ENCODE peak calls at places on chromosomes 1 and 21, in five cellular contexts. One of them, this sample, is unnamed.

GRCh38 chr1:171152533-171152932 is 32.6 kb upstream of the FMO2 start:
- DNase-seq in esophagus squamous epithelium: no peak
- DNase-seq in HT-29: no peak
- DNase-seq in iris pigment epithelial cell: no peak
- DNase-seq in stimulated activated CD8-positive, alpha-beta memory T cell treated with anti-CD3 and anti-CD28 coated beads, Interleukin-4, amount 100 ng/mL, for 1 hour: no peak
- DNase-seq in this sample: no peak

GRCh38 chr1:9249534-9250335 is 15.2 kb downstream of the H6PD start:
- DNase-seq in esophagus squamous epithelium: no peak
- DNase-seq in HT-29: no peak
- DNase-seq in iris pigment epithelial cell: peak; percentile 59
- DNase-seq in stimulated activated CD8-positive, alpha-beta memory T cell treated with anti-CD3 and anti-CD28 coated beads, Interleukin-4, amount 100 ng/mL, for 1 hour: no peak
- DNase-seq in this sample: no peak

GRCh38 chr1:89670168-89670567 is 37.2 kb downstream of the LRRC8C start:
- DNase-seq in esophagus squamous epithelium: no peak
- DNase-seq in HT-29: no peak
- DNase-seq in iris pigment epithelial cell: peak; percentile 78
- DNase-seq in stimulated activated CD8-positive, alpha-beta memory T cell treated with anti-CD3 and anti-CD28 coated beads, Interleukin-4, amount 100 ng/mL, for 1 hour: no peak
- DNase-seq in this sample: no peak

GRCh38 chr21:44337941-44338895 is 972 bp downstream of the CFAP410 start:
- DNase-seq in esophagus squamous epithelium: no peak
- DNase-seq in HT-29: peak; percentile 64
- DNase-seq in iris pigment epithelial cell: peak; percentile 45
- DNase-seq in stimulated activated CD8-positive, alpha-beta memory T cell treated with anti-CD3 and anti-CD28 coated beads, Interleukin-4, amount 100 ng/mL, for 1 hour: no peak
- DNase-seq in this sample: no peak

GRCh38 chr1:244881552-244882280 is 17.4 kb upstream of the HNRNPU start:
- DNase-seq in esophagus squamous epithelium: no peak
- DNase-seq in HT-29: no peak
- DNase-seq in iris pigment epithelial cell: no peak
- DNase-seq in stimulated activated CD8-positive, alpha-beta memory T cell treated with anti-CD3 and anti-CD28 coated beads, Interleukin-4, amount 100 ng/mL, for 1 hour: no peak
- DNase-seq in this sample: no peak

GRCh38 chr1:963746-964525 is 2.3 kb upstream of the PLEKHN1 start:
- DNase-seq in esophagus squamous epithelium: no peak
- DNase-seq in HT-29: no peak
- DNase-seq in iris pigment epithelial cell: no peak
- DNase-seq in stimulated activated CD8-positive, alpha-beta memory T cell treated with anti-CD3 and anti-CD28 coated beads, Interleukin-4, amount 100 ng/mL, for 1 hour: no peak
- DNase-seq in this sample: no peak

GRCh38 chr21:44999972-45000636 is 60.3 kb downstream of the SLX9 start:
- DNase-seq in esophagus squamous epithelium: no peak
- DNase-seq in HT-29: no peak
- DNase-seq in iris pigment epithelial cell: no peak
- DNase-seq in stimulated activated CD8-positive, alpha-beta memory T cell treated with anti-CD3 and anti-CD28 coated beads, Interleukin-4, amount 100 ng/mL, for 1 hour: no peak
- DNase-seq in this sample: no peak

GRCh38 chr1:206905295-206906164 is 8.3 kb downstream of the IL24 start:
- DNase-seq in esophagus squamous epithelium: no peak
- DNase-seq in HT-29: no peak
- DNase-seq in iris pigment epithelial cell: peak; percentile 86
- DNase-seq in stimulated activated CD8-positive, alpha-beta memory T cell treated with anti-CD3 and anti-CD28 coated beads, Interleukin-4, amount 100 ng/mL, for 1 hour: no peak
- DNase-seq in this sample: no peak

GRCh38 chr1:87805661-87806376 is 477.1 kb downstream of the LMO4 start:
- DNase-seq in esophagus squamous epithelium: no peak
- DNase-seq in HT-29: peak; percentile 84
- DNase-seq in iris pigment epithelial cell: peak; percentile 68
- DNase-seq in stimulated activated CD8-positive, alpha-beta memory T cell treated with anti-CD3 and anti-CD28 coated beads, Interleukin-4, amount 100 ng/mL, for 1 hour: no peak
- DNase-seq in this sample: no peak

GRCh38 chr1:43232071-43232470 is 37.7 kb upstream of the TMEM125 start:
- DNase-seq in esophagus squamous epithelium: no peak
- DNase-seq in HT-29: no peak
- DNase-seq in iris pigment epithelial cell: peak; percentile 78
- DNase-seq in stimulated activated CD8-positive, alpha-beta memory T cell treated with anti-CD3 and anti-CD28 coated beads, Interleukin-4, amount 100 ng/mL, for 1 hour: no peak
- DNase-seq in this sample: no peak

GRCh38 chr1:108585343-108585742 is 25.4 kb downstream of the EEIG2 start:
- DNase-seq in esophagus squamous epithelium: no peak
- DNase-seq in HT-29: peak; percentile 18
- DNase-seq in iris pigment epithelial cell: no peak
- DNase-seq in stimulated activated CD8-positive, alpha-beta memory T cell treated with anti-CD3 and anti-CD28 coated beads, Interleukin-4, amount 100 ng/mL, for 1 hour: no peak
- DNase-seq in this sample: no peak

GRCh38 chr21:45950740-45951515 is 30.6 kb upstream of the COL6A1 start:
- DNase-seq in esophagus squamous epithelium: no peak
- DNase-seq in HT-29: no peak
- DNase-seq in iris pigment epithelial cell: peak; percentile 23
- DNase-seq in stimulated activated CD8-positive, alpha-beta memory T cell treated with anti-CD3 and anti-CD28 coated beads, Interleukin-4, amount 100 ng/mL, for 1 hour: no peak
- DNase-seq in this sample: no peak

GRCh38 chr1:27563407-27564263 is 40.3 kb downstream of the AHDC1 start:
- DNase-seq in esophagus squamous epithelium: no peak
- DNase-seq in HT-29: peak; percentile 81
- DNase-seq in iris pigment epithelial cell: peak; percentile 45
- DNase-seq in stimulated activated CD8-positive, alpha-beta memory T cell treated with anti-CD3 and anti-CD28 coated beads, Interleukin-4, amount 100 ng/mL, for 1 hour: no peak
- DNase-seq in this sample: no peak

GRCh38 chr1:117167402-117167801 is 43.3 kb downstream of the VTCN1 start:
- DNase-seq in esophagus squamous epithelium: no peak
- DNase-seq in HT-29: no peak
- DNase-seq in iris pigment epithelial cell: peak; percentile 17
- DNase-seq in stimulated activated CD8-positive, alpha-beta memory T cell treated with anti-CD3 and anti-CD28 coated beads, Interleukin-4, amount 100 ng/mL, for 1 hour: no peak
- DNase-seq in this sample: no peak

GRCh38 chr21:33380483-33380998 is 22.7 kb upstream of the IFNGR2 start:
- DNase-seq in esophagus squamous epithelium: peak; percentile 86
- DNase-seq in HT-29: peak; percentile 84
- DNase-seq in iris pigment epithelial cell: peak; percentile 95
- DNase-seq in stimulated activated CD8-positive, alpha-beta memory T cell treated with anti-CD3 and anti-CD28 coated beads, Interleukin-4, amount 100 ng/mL, for 1 hour: peak; percentile 68
- DNase-seq in this sample: peak; percentile 91

GRCh38 chr1:173648880-173649605 is 13.9 kb downstream of the TEX50 start:
- DNase-seq in esophagus squamous epithelium: no peak
- DNase-seq in HT-29: peak; percentile 3
- DNase-seq in iris pigment epithelial cell: peak; percentile 14
- DNase-seq in stimulated activated CD8-positive, alpha-beta memory T cell treated with anti-CD3 and anti-CD28 coated beads, Interleukin-4, amount 100 ng/mL, for 1 hour: no peak
- DNase-seq in this sample: no peak

GRCh38 chr21:46000731-46001641 is 19.4 kb downstream of the COL6A1 start:
- DNase-seq in esophagus squamous epithelium: no peak
- DNase-seq in HT-29: no peak
- DNase-seq in iris pigment epithelial cell: no peak
- DNase-seq in stimulated activated CD8-positive, alpha-beta memory T cell treated with anti-CD3 and anti-CD28 coated beads, Interleukin-4, amount 100 ng/mL, for 1 hour: no peak
- DNase-seq in this sample: no peak

GRCh38 chr1:14149431-14149830 is 449.1 kb upstream of the KAZN start:
- DNase-seq in esophagus squamous epithelium: no peak
- DNase-seq in HT-29: peak; percentile 46
- DNase-seq in iris pigment epithelial cell: no peak
- DNase-seq in stimulated activated CD8-positive, alpha-beta memory T cell treated with anti-CD3 and anti-CD28 coated beads, Interleukin-4, amount 100 ng/mL, for 1 hour: no peak
- DNase-seq in this sample: no peak

GRCh38 chr1:50109647-50110075 is 941 bp downstream of the ELAVL4 start:
- DNase-seq in esophagus squamous epithelium: no peak
- DNase-seq in HT-29: no peak
- DNase-seq in iris pigment epithelial cell: peak; percentile 10
- DNase-seq in stimulated activated CD8-positive, alpha-beta memory T cell treated with anti-CD3 and anti-CD28 coated beads, Interleukin-4, amount 100 ng/mL, for 1 hour: no peak
- DNase-seq in this sample: no peak

GRCh38 chr1:34370748-34371147 is 194.0 kb downstream of the C1orf94 start:
- DNase-seq in esophagus squamous epithelium: no peak
- DNase-seq in HT-29: no peak
- DNase-seq in iris pigment epithelial cell: no peak
- DNase-seq in stimulated activated CD8-positive, alpha-beta memory T cell treated with anti-CD3 and anti-CD28 coated beads, Interleukin-4, amount 100 ng/mL, for 1 hour: no peak
- DNase-seq in this sample: no peak

GRCh38 chr1:232209357-232209756 is 420.6 kb downstream of the SIPA1L2 start:
- DNase-seq in esophagus squamous epithelium: no peak
- DNase-seq in HT-29: no peak
- DNase-seq in iris pigment epithelial cell: no peak
- DNase-seq in stimulated activated CD8-positive, alpha-beta memory T cell treated with anti-CD3 and anti-CD28 coated beads, Interleukin-4, amount 100 ng/mL, for 1 hour: no peak
- DNase-seq in this sample: no peak

GRCh38 chr1:173418107-173418985 is 58.8 kb upstream of the PRDX6 start:
- DNase-seq in esophagus squamous epithelium: no peak
- DNase-seq in HT-29: no peak
- DNase-seq in iris pigment epithelial cell: no peak
- DNase-seq in stimulated activated CD8-positive, alpha-beta memory T cell treated with anti-CD3 and anti-CD28 coated beads, Interleukin-4, amount 100 ng/mL, for 1 hour: no peak
- DNase-seq in this sample: no peak

GRCh38 chr1:200510228-200510623 is 100.4 kb upstream of the ZNF281 start:
- DNase-seq in esophagus squamous epithelium: no peak
- DNase-seq in HT-29: peak; percentile 93
- DNase-seq in iris pigment epithelial cell: peak; percentile 80
- DNase-seq in stimulated activated CD8-positive, alpha-beta memory T cell treated with anti-CD3 and anti-CD28 coated beads, Interleukin-4, amount 100 ng/mL, for 1 hour: peak; percentile 33
- DNase-seq in this sample: peak; percentile 63

GRCh38 chr1:46062651-46063319 is 69.6 kb downstream of the PIK3R3 start:
- DNase-seq in esophagus squamous epithelium: no peak
- DNase-seq in HT-29: peak; percentile 54
- DNase-seq in iris pigment epithelial cell: peak; percentile 45
- DNase-seq in stimulated activated CD8-positive, alpha-beta memory T cell treated with anti-CD3 and anti-CD28 coated beads, Interleukin-4, amount 100 ng/mL, for 1 hour: no peak
- DNase-seq in this sample: peak; percentile 18

GRCh38 chr21:15444118-15444960 is 285.4 kb upstream of the USP25 start:
- DNase-seq in esophagus squamous epithelium: no peak
- DNase-seq in HT-29: no peak
- DNase-seq in iris pigment epithelial cell: no peak
- DNase-seq in stimulated activated CD8-positive, alpha-beta memory T cell treated with anti-CD3 and anti-CD28 coated beads, Interleukin-4, amount 100 ng/mL, for 1 hour: no peak
- DNase-seq in this sample: no peak

GRCh38 chr1:8598060-8598724 is 219.2 kb downstream of the RERE start:
- DNase-seq in esophagus squamous epithelium: no peak
- DNase-seq in HT-29: peak; percentile 42
- DNase-seq in iris pigment epithelial cell: peak; percentile 63
- DNase-seq in stimulated activated CD8-positive, alpha-beta memory T cell treated with anti-CD3 and anti-CD28 coated beads, Interleukin-4, amount 100 ng/mL, for 1 hour: no peak
- DNase-seq in this sample: no peak

GRCh38 chr1:192954705-192955265 is 104.4 kb downstream of the UCHL5 start:
- DNase-seq in esophagus squamous epithelium: no peak
- DNase-seq in HT-29: peak; percentile 41
- DNase-seq in iris pigment epithelial cell: peak; percentile 12
- DNase-seq in stimulated activated CD8-positive, alpha-beta memory T cell treated with anti-CD3 and anti-CD28 coated beads, Interleukin-4, amount 100 ng/mL, for 1 hour: no peak
- DNase-seq in this sample: no peak

GRCh38 chr21:15848632-15849031 is 118.8 kb downstream of the USP25 start:
- DNase-seq in esophagus squamous epithelium: no peak
- DNase-seq in HT-29: peak; percentile 49
- DNase-seq in iris pigment epithelial cell: peak; percentile 86
- DNase-seq in stimulated activated CD8-positive, alpha-beta memory T cell treated with anti-CD3 and anti-CD28 coated beads, Interleukin-4, amount 100 ng/mL, for 1 hour: no peak
- DNase-seq in this sample: no peak

GRCh38 chr1:222787746-222788145 is 27.1 kb upstream of the DISP1 start:
- DNase-seq in esophagus squamous epithelium: no peak
- DNase-seq in HT-29: no peak
- DNase-seq in iris pigment epithelial cell: no peak
- DNase-seq in stimulated activated CD8-positive, alpha-beta memory T cell treated with anti-CD3 and anti-CD28 coated beads, Interleukin-4, amount 100 ng/mL, for 1 hour: no peak
- DNase-seq in this sample: no peak

GRCh38 chr1:1989759-1990158 is 13.8 kb downstream of the CFAP74 start:
- DNase-seq in esophagus squamous epithelium: no peak
- DNase-seq in HT-29: no peak
- DNase-seq in iris pigment epithelial cell: peak; percentile 18
- DNase-seq in stimulated activated CD8-positive, alpha-beta memory T cell treated with anti-CD3 and anti-CD28 coated beads, Interleukin-4, amount 100 ng/mL, for 1 hour: no peak
- DNase-seq in this sample: no peak

GRCh38 chr1:177270863-177271262 is 100.1 kb downstream of the BRINP2 start:
- DNase-seq in esophagus squamous epithelium: no peak
- DNase-seq in HT-29: no peak
- DNase-seq in iris pigment epithelial cell: no peak
- DNase-seq in stimulated activated CD8-positive, alpha-beta memory T cell treated with anti-CD3 and anti-CD28 coated beads, Interleukin-4, amount 100 ng/mL, for 1 hour: no peak
- DNase-seq in this sample: no peak

GRCh38 chr1:6447818-6448748 is 17.9 kb downstream of the TNFRSF25 start:
- DNase-seq in esophagus squamous epithelium: no peak
- DNase-seq in HT-29: no peak
- DNase-seq in iris pigment epithelial cell: no peak
- DNase-seq in stimulated activated CD8-positive, alpha-beta memory T cell treated with anti-CD3 and anti-CD28 coated beads, Interleukin-4, amount 100 ng/mL, for 1 hour: no peak
- DNase-seq in this sample: peak; percentile 50

GRCh38 chr1:196698993-196699392 is 47.1 kb downstream of the CFH start:
- DNase-seq in esophagus squamous epithelium: no peak
- DNase-seq in HT-29: no peak
- DNase-seq in iris pigment epithelial cell: peak; percentile 31
- DNase-seq in stimulated activated CD8-positive, alpha-beta memory T cell treated with anti-CD3 and anti-CD28 coated beads, Interleukin-4, amount 100 ng/mL, for 1 hour: no peak
- DNase-seq in this sample: no peak

GRCh38 chr1:207243756-207244408 is 77.6 kb upstream of the CD55 start:
- DNase-seq in esophagus squamous epithelium: no peak
- DNase-seq in HT-29: no peak
- DNase-seq in iris pigment epithelial cell: peak; percentile 25
- DNase-seq in stimulated activated CD8-positive, alpha-beta memory T cell treated with anti-CD3 and anti-CD28 coated beads, Interleukin-4, amount 100 ng/mL, for 1 hour: no peak
- DNase-seq in this sample: no peak

GRCh38 chr1:157580828-157581210 is 17.1 kb downstream of the FCRL4 start:
- DNase-seq in esophagus squamous epithelium: no peak
- DNase-seq in HT-29: no peak
- DNase-seq in iris pigment epithelial cell: no peak
- DNase-seq in stimulated activated CD8-positive, alpha-beta memory T cell treated with anti-CD3 and anti-CD28 coated beads, Interleukin-4, amount 100 ng/mL, for 1 hour: no peak
- DNase-seq in this sample: no peak

GRCh38 chr1:153466908-153467307 is 6.5 kb upstream of the S100A7 start:
- DNase-seq in esophagus squamous epithelium: no peak
- DNase-seq in HT-29: no peak
- DNase-seq in iris pigment epithelial cell: peak; percentile 18
- DNase-seq in stimulated activated CD8-positive, alpha-beta memory T cell treated with anti-CD3 and anti-CD28 coated beads, Interleukin-4, amount 100 ng/mL, for 1 hour: no peak
- DNase-seq in this sample: no peak

GRCh38 chr1:65799601-65800000 is 6.9 kb downstream of the PDE4B start:
- DNase-seq in esophagus squamous epithelium: no peak
- DNase-seq in HT-29: no peak
- DNase-seq in iris pigment epithelial cell: no peak
- DNase-seq in stimulated activated CD8-positive, alpha-beta memory T cell treated with anti-CD3 and anti-CD28 coated beads, Interleukin-4, amount 100 ng/mL, for 1 hour: no peak
- DNase-seq in this sample: no peak

GRCh38 chr1:167103236-167103894 is 9.5 kb downstream of the STYXL2 start:
- DNase-seq in esophagus squamous epithelium: no peak
- DNase-seq in HT-29: no peak
- DNase-seq in iris pigment epithelial cell: peak; percentile 14
- DNase-seq in stimulated activated CD8-positive, alpha-beta memory T cell treated with anti-CD3 and anti-CD28 coated beads, Interleukin-4, amount 100 ng/mL, for 1 hour: no peak
- DNase-seq in this sample: no peak